ENCODE peak calls at places on chromosomes 11 and 22, in six cellular contexts. One of them, this sample, is unnamed.

GRCh38 chr11:47111318-47111804 is 65.3 kb downstream of the ARFGAP2 start:
- DNase-seq in PC-9: no peak
- DNase-seq in A549: no peak
- DNase-seq in sigmoid colon: no peak
- DNase-seq in fibroblast of lung: no peak
- DNase-seq in mammary epithelial cell: no peak
- DNase-seq in this sample: no peak

GRCh38 chr22:46062232-46062615 is 85.3 kb upstream of the WNT7B start:
- DNase-seq in A549: no peak
- DNase-seq in sigmoid colon: no peak
- DNase-seq in PC-9: no peak
- DNase-seq in mammary epithelial cell: no peak
- DNase-seq in fibroblast of lung: no peak
- DNase-seq in this sample: no peak

GRCh38 chr11:45803981-45804805 is 756 bp upstream of the SLC35C1 start:
- DNase-seq in sigmoid colon: peak
- DNase-seq in fibroblast of lung: peak
- DNase-seq in A549: peak
- DNase-seq in PC-9: peak
- DNase-seq in mammary epithelial cell: peak
- DNase-seq in this sample: peak

GRCh38 chr11:128052912-128053641 is 534.3 kb downstream of the ETS1 start:
- DNase-seq in mammary epithelial cell: peak
- DNase-seq in PC-9: no peak
- DNase-seq in sigmoid colon: no peak
- DNase-seq in A549: no peak
- DNase-seq in fibroblast of lung: peak
- DNase-seq in this sample: peak

GRCh38 chr22:23542933-23543332 is 37.2 kb downstream of the IGLL1 start:
- DNase-seq in mammary epithelial cell: peak
- DNase-seq in PC-9: no peak
- DNase-seq in A549: no peak
- DNase-seq in fibroblast of lung: peak
- DNase-seq in sigmoid colon: peak
- DNase-seq in this sample: no peak

GRCh38 chr11:88814076-88814475 is 251.7 kb downstream of the GRM5 start:
- DNase-seq in mammary epithelial cell: peak
- DNase-seq in fibroblast of lung: no peak
- DNase-seq in A549: no peak
- DNase-seq in PC-9: no peak
- DNase-seq in sigmoid colon: no peak
- DNase-seq in this sample: no peak

GRCh38 chr11:45091563-45092392 is 54.7 kb upstream of the PRDM11 start:
- DNase-seq in fibroblast of lung: peak
- DNase-seq in mammary epithelial cell: no peak
- DNase-seq in sigmoid colon: peak
- DNase-seq in A549: peak
- DNase-seq in PC-9: peak
- DNase-seq in this sample: no peak

GRCh38 chr11:108913204-108913603 is 248.3 kb downstream of the DDX10 start:
- DNase-seq in fibroblast of lung: no peak
- DNase-seq in sigmoid colon: no peak
- DNase-seq in PC-9: no peak
- DNase-seq in A549: no peak
- DNase-seq in mammary epithelial cell: no peak
- DNase-seq in this sample: no peak

GRCh38 chr22:40332319-40332781 is 13.9 kb upstream of the ADSL start:
- DNase-seq in PC-9: no peak
- DNase-seq in fibroblast of lung: peak
- DNase-seq in mammary epithelial cell: no peak
- DNase-seq in sigmoid colon: no peak
- DNase-seq in A549: no peak
- DNase-seq in this sample: no peak

GRCh38 chr11:101738494-101738893 is 154.7 kb upstream of the TRPC6 start:
- DNase-seq in PC-9: no peak
- DNase-seq in fibroblast of lung: no peak
- DNase-seq in mammary epithelial cell: no peak
- DNase-seq in sigmoid colon: no peak
- DNase-seq in A549: no peak
- DNase-seq in this sample: no peak

GRCh38 chr22:32206774-32207758 is 2.2 kb upstream of the RFPL2 start:
- DNase-seq in fibroblast of lung: no peak
- DNase-seq in A549: peak
- DNase-seq in sigmoid colon: no peak
- DNase-seq in PC-9: peak
- DNase-seq in mammary epithelial cell: peak
- DNase-seq in this sample: no peak

GRCh38 chr11:47566166-47566546 is 757 bp downstream of the PTPMT1 start:
- DNase-seq in sigmoid colon: no peak
- DNase-seq in mammary epithelial cell: no peak
- DNase-seq in fibroblast of lung: no peak
- DNase-seq in PC-9: no peak
- DNase-seq in A549: no peak
- DNase-seq in this sample: no peak

GRCh38 chr11:33329705-33330329 is 72.6 kb downstream of the HIPK3 start:
- DNase-seq in fibroblast of lung: peak
- DNase-seq in mammary epithelial cell: peak
- DNase-seq in PC-9: peak
- DNase-seq in A549: peak
- DNase-seq in sigmoid colon: peak
- DNase-seq in this sample: peak

GRCh38 chr11:103798456-103798855 is 238.0 kb upstream of the DDI1 start:
- DNase-seq in mammary epithelial cell: no peak
- DNase-seq in PC-9: no peak
- DNase-seq in sigmoid colon: no peak
- DNase-seq in A549: no peak
- DNase-seq in fibroblast of lung: peak
- DNase-seq in this sample: no peak

GRCh38 chr11:43943357-43943930 is 1.0 kb downstream of the C11orf96 start:
- DNase-seq in sigmoid colon: no peak
- DNase-seq in PC-9: no peak
- DNase-seq in fibroblast of lung: no peak
- DNase-seq in mammary epithelial cell: no peak
- DNase-seq in A549: no peak
- DNase-seq in this sample: no peak

GRCh38 chr11:69119170-69119569 is 36.6 kb upstream of the SMIM38 start:
- DNase-seq in mammary epithelial cell: no peak
- DNase-seq in A549: no peak
- DNase-seq in PC-9: peak
- DNase-seq in fibroblast of lung: no peak
- DNase-seq in sigmoid colon: no peak
- DNase-seq in this sample: no peak

GRCh38 chr11:113668255-113668654 is 37.9 kb downstream of the TMPRSS5 start:
- DNase-seq in A549: peak
- DNase-seq in PC-9: no peak
- DNase-seq in sigmoid colon: no peak
- DNase-seq in mammary epithelial cell: no peak
- DNase-seq in fibroblast of lung: no peak
- DNase-seq in this sample: no peak

DNA sequence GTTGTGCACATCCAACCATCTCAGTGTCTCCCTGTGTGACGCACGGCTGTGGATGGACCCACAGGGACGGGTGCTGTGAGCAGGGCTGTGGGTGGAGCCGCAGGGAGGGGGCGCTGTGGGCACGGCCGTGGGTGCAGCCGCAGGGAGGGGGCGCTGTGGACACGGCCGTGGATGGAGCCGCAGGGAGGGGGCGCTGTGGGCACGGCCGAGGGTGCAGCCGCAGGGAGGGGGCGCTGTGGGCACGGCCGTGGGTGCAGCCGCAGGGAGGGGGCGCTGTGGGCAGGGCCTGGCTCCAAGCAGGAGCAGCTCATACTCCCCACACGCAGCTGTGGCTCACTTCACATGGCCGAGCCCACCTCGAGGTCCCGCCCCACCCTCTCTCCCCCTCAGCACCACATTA is 6.0 kb upstream of the MAPK11 start:
- DNase-seq in fibroblast of lung: peak
- DNase-seq in A549: peak
- DNase-seq in PC-9: no peak
- DNase-seq in sigmoid colon: peak
- DNase-seq in mammary epithelial cell: no peak
- DNase-seq in this sample: no peak
- TF ChIP-seq CTCF in fibroblast of lung: peak
- TF ChIP-seq CTCF in A549: peak
- TF ChIP-seq CTCF in PC-9: peak
- TF ChIP-seq CTCF in sigmoid colon: peak
- TF ChIP-seq CTCF in mammary epithelial cell: peak
- TF ChIP-seq CTCF in this sample: peak

DNA sequence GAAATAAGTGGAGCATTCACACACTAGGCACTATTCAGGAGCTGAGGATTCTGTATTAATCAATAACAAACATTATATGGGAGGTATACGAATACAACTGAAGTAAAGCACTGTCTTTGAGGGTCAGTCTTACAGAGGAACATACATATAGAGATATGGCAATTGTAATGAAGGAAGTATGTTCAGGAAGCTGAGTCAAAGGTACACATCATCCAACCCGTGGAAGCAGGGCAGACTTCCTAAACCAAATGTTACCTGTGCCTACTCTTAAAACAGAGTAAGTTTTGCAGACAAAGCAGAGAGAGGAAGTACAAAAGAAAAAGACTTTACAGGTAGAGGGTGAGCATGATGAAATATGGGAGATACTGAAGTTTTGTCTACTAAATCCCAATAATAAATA is 481.2 kb upstream of the ARHGAP42 start:
- DNase-seq in PC-9: no peak
- DNase-seq in fibroblast of lung: no peak
- DNase-seq in A549: no peak
- DNase-seq in mammary epithelial cell: no peak
- DNase-seq in sigmoid colon: no peak
- DNase-seq in this sample: no peak
- H3K27ac ChIP-seq in PC-9: no peak
- H3K27ac ChIP-seq in fibroblast of lung: no peak
- H3K27ac ChIP-seq in A549: no peak
- H3K27ac ChIP-seq in mammary epithelial cell: no peak
- H3K27ac ChIP-seq in sigmoid colon: no peak
- H3K27ac ChIP-seq in this sample: no peak

GRCh38 chr11:93967258-93967657 is 53.9 kb upstream of the HEPHL1 start:
- DNase-seq in A549: no peak
- DNase-seq in fibroblast of lung: no peak
- DNase-seq in sigmoid colon: no peak
- DNase-seq in mammary epithelial cell: no peak
- DNase-seq in PC-9: no peak
- DNase-seq in this sample: no peak

GRCh38 chr11:93972790-93973189 is 48.4 kb upstream of the HEPHL1 start:
- DNase-seq in fibroblast of lung: no peak
- DNase-seq in sigmoid colon: no peak
- DNase-seq in A549: no peak
- DNase-seq in mammary epithelial cell: no peak
- DNase-seq in PC-9: no peak
- DNase-seq in this sample: no peak

GRCh38 chr11:93967944-93968343 is 53.2 kb upstream of the HEPHL1 start:
- DNase-seq in mammary epithelial cell: no peak
- DNase-seq in PC-9: no peak
- DNase-seq in A549: no peak
- DNase-seq in sigmoid colon: no peak
- DNase-seq in fibroblast of lung: no peak
- DNase-seq in this sample: no peak

GRCh38 chr11:93974759-93975158 is 46.4 kb upstream of the HEPHL1 start:
- DNase-seq in fibroblast of lung: no peak
- DNase-seq in sigmoid colon: no peak
- DNase-seq in A549: no peak
- DNase-seq in mammary epithelial cell: no peak
- DNase-seq in PC-9: no peak
- DNase-seq in this sample: no peak

DNA sequence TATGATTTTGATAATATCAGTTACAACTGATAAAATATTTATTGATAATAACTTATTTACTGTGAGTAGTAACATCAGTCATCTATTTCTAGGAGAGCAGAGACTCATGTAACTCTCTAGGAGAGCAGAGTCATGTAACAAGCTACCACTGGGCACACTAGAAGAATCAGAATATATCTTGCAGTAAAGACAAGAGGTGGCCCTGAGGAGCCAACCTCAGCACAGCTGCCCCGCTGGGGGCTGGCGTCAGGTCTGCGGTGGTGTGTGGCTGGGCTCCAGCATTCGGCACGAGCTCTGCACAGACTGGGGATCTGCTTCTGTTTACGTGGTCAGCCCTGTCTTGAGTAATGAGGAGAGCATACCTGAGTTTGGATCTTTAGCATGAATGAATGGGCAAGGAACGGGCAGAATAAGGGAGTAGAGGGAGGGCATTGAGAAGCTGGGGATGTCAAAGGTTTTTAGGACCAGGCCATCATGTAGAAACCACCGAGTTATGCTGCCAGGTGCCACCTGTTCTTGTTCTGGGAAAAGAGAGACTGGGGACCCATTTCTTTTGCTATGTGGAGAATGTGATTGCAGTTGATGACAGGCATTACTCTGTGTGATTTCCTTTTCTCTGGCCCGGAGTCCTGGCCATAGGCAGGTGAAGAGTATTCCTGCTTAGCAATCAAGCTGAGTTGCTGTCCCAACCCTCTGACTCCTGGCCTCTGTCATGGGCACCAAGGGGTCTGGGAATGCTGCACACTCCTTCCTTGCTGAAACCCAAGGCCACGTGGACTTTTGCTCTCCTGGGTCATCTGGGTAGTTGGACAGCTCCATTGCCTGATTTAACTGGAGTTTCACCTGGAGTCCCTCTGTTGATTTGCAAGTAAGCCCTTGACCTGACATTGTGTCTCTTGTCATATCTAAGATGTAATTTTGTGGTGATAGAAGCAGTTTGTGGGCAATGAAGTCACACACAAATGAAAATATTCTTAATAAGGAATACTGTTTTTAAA is 50.9 kb upstream of the HEPHL1 start:
- DNase-seq in PC-9: no peak
- DNase-seq in sigmoid colon: no peak
- DNase-seq in mammary epithelial cell: no peak
- DNase-seq in A549: no peak
- DNase-seq in fibroblast of lung: no peak
- DNase-seq in this sample: no peak
- TF ChIP-seq CTCF in PC-9: no peak
- TF ChIP-seq CTCF in sigmoid colon: no peak
- TF ChIP-seq CTCF in mammary epithelial cell: no peak
- TF ChIP-seq CTCF in A549: no peak
- TF ChIP-seq CTCF in fibroblast of lung: no peak
- TF ChIP-seq CTCF in this sample: no peak

DNA sequence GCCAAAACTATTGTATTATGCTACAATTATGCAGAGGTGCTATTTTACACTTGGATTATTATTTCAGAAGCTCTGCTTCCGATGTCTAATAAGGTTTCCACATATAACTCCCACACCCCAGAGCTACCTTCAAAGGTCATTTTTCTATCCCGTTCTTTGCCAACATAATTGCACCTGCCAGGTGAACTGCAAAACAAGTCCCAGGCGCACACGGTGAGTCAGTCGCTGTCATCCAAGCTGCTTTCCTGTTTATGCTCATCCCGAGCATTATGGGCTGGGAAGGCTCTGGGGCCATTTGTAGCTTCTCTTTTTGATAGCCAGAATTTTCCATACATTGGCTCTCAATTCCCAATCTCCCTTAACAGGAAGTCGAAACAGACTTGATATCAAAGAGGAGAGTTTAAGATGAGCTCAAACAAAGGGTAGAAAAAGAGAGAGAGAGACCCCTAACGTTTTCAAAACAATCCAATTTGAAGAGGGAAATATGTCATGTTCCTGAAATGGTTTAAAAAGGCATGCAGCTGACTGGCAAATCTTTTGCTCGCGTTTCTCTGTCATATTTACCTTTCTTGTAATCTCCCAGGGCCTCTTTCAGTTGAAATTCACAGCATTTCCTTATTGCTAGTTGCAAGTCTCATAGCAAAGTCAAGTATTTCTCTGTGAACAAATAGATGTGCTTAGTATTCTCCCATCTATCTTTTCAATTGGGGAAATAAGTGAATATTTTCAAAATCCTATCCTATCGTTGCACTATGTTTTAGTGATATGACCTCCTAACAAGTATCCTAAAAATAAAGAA is 815.9 kb downstream of the KCNA4 start:
- DNase-seq in fibroblast of lung: no peak
- DNase-seq in sigmoid colon: no peak
- DNase-seq in mammary epithelial cell: peak
- DNase-seq in A549: no peak
- DNase-seq in PC-9: no peak
- DNase-seq in this sample: peak
- H3K27ac ChIP-seq in fibroblast of lung: no peak
- H3K27ac ChIP-seq in sigmoid colon: no peak
- H3K27ac ChIP-seq in mammary epithelial cell: no peak
- H3K27ac ChIP-seq in A549: no peak
- H3K27ac ChIP-seq in PC-9: no peak
- H3K27ac ChIP-seq in this sample: no peak

This sample was measured in RWPE1.